ENCODE peak calls at places on chromosomes 16 and 17, in four cellular contexts. O is heart right ventricle, K is vagina, B is pancreas. R is an unnamed sample. For H3K27me3, the result is how much of the 10 kb centered on the place peaks cover.

GRCh38 chr16:88558457-88559442 is 11.5 kb upstream of the ZC3H18 start:
- DNase-seq in B (peak), K (no peak), O (peak), R (no peak)

GRCh38 chr17:18859256-18859655 is 1.3 kb downstream of the PRPSAP2 start:
- DNase-seq in O (no peak), B (no peak), K (no peak), R (no peak)

GRCh38 chr17:17774009-17774881 is 62.5 kb downstream of the SREBF1 start:
- DNase-seq in O (no peak), B (peak), K (no peak), R (no peak)

GRCh38 chr16:81127051-81127450 is 30.9 kb upstream of the GCSH start:
- DNase-seq in B (no peak), O (no peak), K (no peak), R (no peak)

GRCh38 chr16:69823831-69824563 is 61.9 kb downstream of the WWP2 start:
- DNase-seq in K (no peak), O (peak), B (peak), R (no peak)

GRCh38 chr16:23905027-23905426 is 69.2 kb downstream of the PRKCB start:
- DNase-seq in K (no peak), B (no peak), O (peak), R (peak)

GRCh38 chr16:30113031-30113710 is at the start of gene GDPD3:
- DNase-seq in B (no peak), O (peak), K (no peak), R (no peak)

GRCh38 chr17:66441012-66441703 is 138.7 kb downstream of the PRKCA start:
- DNase-seq in B (no peak), O (no peak), K (no peak), R (no peak)

GRCh38 chr17:44970136-44970737 is 2.1 kb upstream of the C1QL1 start:
- DNase-seq in B (no peak), O (peak), K (no peak), R (no peak)

DNA sequence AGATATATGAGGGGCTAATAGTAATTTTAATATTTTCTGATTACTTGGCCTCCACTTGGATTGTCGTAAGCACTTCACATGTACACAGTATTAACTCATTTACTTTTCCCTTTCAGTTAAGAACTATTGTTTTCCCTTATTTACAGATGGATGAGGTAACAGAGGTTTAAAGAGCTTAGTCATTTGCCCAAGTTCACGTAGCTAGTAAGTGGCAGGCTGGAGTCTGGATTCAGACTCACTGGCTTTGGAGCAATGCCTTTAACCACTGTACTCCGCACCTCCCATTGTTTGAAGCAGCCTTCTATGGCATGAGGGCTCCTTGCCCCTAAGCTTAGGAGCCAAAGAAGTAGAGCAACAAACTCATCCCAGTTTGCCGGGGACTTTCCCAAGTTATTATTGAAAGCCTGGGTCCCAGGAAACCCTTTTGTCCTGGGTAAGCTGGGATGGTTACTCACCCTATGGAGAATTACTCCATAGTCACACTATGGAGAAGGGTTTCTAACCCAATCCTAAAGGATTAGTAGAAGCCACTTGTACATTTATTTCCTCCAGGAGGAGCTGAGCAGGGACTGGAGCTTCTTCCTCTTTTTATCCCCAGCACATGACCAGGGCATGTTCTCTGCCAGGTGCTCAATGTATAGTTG is 12.3 kb downstream of the FOXL1 start:
- DNase-seq in B (no peak), O (no peak), K (no peak), R (peak)
- H3K27me3 ChIP-seq in B (under half), O (under half), K (under half), R (under half)

GRCh38 chr17:57158296-57158695 is 73.2 kb downstream of the AKAP1 start:
- DNase-seq in O (no peak), B (no peak), K (no peak), R (no peak)

GRCh38 chr17:57152916-57153528 is 68.0 kb downstream of the AKAP1 start:
- DNase-seq in B (no peak), K (no peak), O (no peak), R (no peak)

GRCh38 chr17:57154896-57155295 is 69.8 kb downstream of the AKAP1 start:
- DNase-seq in K (no peak), O (no peak), B (no peak), R (no peak)

GRCh38 chr17:57160624-57161023 is 75.6 kb downstream of the AKAP1 start:
- DNase-seq in B (no peak), K (no peak), O (no peak), R (no peak)

DNA sequence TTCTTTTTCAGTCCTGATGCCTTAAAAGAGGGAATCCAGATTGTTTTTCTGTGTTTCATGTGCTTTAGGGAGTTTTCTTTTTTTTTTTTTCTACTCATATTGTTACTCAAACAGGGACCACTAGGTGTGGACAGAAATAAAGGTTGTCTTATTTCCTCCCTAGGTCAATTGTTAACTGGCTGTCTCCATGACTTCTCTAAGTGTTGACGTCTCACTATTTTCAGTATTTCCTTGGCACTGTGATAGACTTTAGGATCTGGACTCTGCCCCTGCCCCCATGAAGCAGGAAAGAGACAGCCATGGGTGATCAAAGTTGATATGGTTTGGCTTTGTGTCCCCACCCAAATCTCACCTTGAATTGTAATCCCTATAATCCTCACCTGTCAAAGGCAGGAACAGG is 73.7 kb downstream of the AKAP1 start:
- DNase-seq in K (no peak), O (no peak), B (no peak), R (no peak)
- H3K4me3 ChIP-seq in K (no peak), O (no peak), B (no peak), R (no peak)

GRCh38 chr17:74782571-74782970 is 6.4 kb upstream of the NAT9 start:
- DNase-seq in K (no peak), O (no peak), B (no peak), R (no peak)

GRCh38 chr17:74778960-74779359 is 2.8 kb upstream of the NAT9 start:
- DNase-seq in K (no peak), O (no peak), B (no peak), R (no peak)

GRCh38 chr17:74779948-74780400 is 3.8 kb upstream of the NAT9 start:
- DNase-seq in K (no peak), O (no peak), B (no peak), R (no peak)

GRCh38 chr17:74777884-74778490 is 1.8 kb upstream of the NAT9 start:
- DNase-seq in B (no peak), K (no peak), O (no peak), R (no peak)

DNA sequence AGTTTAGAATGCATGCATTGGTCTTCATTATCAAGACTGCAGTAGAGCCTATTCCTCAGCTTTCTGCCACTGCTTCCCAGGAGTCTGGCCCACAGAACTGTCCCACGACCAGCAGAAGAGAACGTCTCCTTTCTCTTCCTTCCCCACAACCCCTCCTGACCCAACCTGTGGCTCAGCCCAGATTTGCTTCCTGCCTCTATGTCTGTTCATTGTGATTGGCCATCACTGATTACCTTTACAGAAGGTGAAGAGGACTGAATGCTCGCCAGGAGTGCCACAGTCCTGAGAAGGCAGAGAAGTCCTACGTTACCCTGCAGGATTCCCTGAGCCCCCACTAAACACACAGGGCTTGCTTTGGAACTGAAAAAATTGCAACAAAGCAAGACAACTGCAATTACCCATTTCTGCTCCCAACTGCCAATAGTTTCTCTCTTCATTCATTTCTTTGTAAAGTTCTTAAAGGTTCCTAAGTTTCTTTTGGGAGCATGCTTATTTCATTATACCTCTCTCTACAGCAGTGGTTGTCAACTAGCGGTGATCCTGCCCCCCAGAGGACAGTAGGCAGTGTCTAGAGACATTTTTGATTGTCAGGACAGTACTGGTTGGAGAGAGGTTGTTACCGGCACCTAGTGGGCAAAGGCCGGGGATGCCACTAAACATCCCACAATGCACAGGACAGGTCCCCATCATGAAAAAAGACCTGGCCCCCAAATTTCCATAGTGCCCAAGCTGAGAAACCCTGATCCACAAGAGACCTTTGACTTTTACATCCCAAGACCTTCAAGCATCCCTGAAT is 4.5 kb upstream of the NAT9 start:
- DNase-seq in K (no peak), B (no peak), O (no peak), R (no peak)
- TF ChIP-seq CTCF in K (no peak), B (no peak), O (peak), R (peak)

DNA sequence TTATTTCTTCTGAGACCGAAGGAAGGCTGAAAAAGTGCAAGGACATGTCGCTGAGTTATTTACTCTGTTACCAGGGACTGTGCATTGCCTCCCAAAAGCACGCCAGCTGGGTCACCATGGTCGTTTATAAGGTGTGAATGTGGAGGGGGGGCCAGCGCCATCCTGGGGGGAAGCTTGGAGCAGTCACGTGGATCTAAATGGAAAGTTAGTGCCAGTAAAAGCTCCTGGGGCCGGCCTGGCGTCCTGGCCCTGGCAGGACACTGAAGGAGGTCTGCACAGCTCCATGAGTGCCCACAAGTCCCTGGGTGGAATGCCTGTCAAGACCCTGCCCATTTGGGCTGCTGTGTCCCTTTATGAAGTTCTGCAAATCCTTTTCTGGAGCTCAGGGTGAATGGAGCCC is 82.6 kb downstream of the C16orf95 start:
- DNase-seq in B (no peak), K (no peak), O (no peak), R (no peak)
- H3K27me3 ChIP-seq in B (under half), K (under half), O (under half), R (under half)

GRCh38 chr17:29572691-29573557 is 4.4 kb downstream of the TP53I13 start:
- DNase-seq in O (peak), B (no peak), K (no peak), R (no peak)

GRCh38 chr17:29570521-29570920 is 2.0 kb downstream of the TP53I13 start:
- DNase-seq in K (no peak), B (no peak), O (no peak), R (no peak)

GRCh38 chr17:29571486-29571882 is 3.0 kb downstream of the TP53I13 start:
- DNase-seq in O (no peak), K (no peak), B (peak), R (no peak)

GRCh38 chr17:29573558-29573870 is 5.0 kb downstream of the TP53I13 start:
- DNase-seq in B (no peak), O (no peak), K (no peak), R (no peak)

DNA sequence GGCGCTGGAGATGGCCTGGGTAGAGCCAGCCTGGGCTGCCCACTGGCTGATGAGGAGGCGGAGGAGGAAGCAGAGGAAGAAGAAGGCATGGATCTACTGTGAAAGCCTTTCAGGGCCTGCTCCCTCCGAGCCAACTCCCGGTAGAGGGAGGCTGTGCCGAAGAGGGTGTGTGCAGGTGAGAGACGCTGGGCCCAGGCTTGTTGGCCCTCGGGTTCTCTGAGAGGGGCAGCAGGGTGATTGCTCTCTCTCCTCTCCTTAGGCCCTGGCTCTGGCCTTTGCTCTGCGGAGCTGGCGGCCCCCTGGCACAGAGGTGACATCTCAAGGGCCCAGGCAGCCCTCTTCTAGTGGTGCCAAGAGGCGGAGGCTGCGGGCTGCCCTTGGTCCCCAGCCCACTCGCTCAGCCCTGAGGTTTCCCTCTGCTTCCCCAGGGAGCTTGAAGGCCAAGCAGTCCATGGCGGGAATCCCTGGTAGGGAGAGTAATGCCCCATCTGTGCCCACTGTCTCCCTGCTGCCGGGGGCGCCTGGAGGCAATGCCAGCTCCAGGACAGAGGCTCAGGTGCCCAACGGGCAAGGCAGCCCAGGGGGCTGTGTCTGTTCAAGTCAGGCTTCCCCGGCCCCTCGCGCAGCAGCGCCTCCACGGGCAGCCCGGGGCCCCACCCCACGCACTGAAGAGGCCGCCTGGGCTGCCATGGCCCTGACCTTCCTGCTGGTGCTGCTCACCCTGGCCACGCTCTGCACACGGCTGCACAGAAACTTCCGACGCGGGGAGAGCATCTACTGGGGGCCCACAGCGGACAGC is 3.6 kb downstream of the TP53I13 start:
- DNase-seq in K (no peak), O (peak), B (peak), R (no peak)
- H3K4me3 ChIP-seq in K (peak), O (peak), B (peak), R (no peak)

DNA sequence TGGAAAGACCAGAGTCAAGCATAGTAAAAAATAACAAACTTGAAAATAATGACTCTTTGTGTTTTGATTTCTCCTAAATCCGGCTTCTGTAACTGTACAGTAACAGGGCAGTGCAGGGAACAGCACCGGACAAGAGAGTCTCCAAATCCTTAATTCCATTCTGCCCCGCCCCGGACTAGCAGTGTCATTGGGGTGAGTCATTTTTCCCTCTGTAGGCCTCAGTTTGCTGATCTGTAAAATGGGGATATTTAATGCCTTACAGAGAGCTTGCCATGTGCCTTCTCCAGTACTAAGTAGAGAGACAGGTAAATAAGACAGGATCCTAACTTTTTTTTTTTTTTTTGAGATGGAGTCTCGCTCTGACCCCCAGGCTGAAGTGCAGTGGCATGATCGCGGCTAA is 83.6 kb upstream of the TBC1D3K start:
- DNase-seq in B (no peak), K (no peak), O (no peak), R (no peak)
- TF ChIP-seq CTCF in B (no peak), K (no peak), O (no peak), R (no peak)

DNA sequence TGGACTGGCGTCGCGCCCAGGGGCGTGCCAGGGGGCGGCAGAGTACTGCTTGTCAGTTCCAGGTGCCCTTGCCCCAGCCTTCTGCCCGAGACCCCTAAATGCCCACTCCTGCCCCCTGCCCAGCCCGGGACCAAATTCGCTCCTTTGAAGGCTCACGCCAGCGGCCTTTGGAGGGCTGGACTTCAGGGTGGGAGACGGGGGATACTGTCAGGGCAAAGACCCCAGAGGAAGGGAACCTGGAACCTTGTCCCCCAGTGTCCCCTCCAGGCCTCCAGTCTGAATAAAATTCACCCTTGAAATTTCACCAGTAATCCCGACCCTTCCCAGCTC is 737 bp downstream of the OTOP3 start:
- DNase-seq in O (no peak), B (no peak), K (no peak), R (no peak)
- H3K27me3 ChIP-seq in O (half or more), B (under half), K (under half), R (half or more)

GRCh38 chr17:27466748-27467375 is 10.6 kb downstream of the KSR1 start:
- DNase-seq in K (no peak), O (no peak), B (no peak), R (no peak)
- H3K4me3 ChIP-seq in K (no peak), O (no peak), B (no peak), R (no peak)

R was measured in kidney epithelial cell.